ENCODE peak calls at places on chromosomes 7 and 10, in four cellular contexts. One of them, this sample, is unnamed.
A peak's percentile ranks its signal among the peaks of the same experiment; 100 is the strongest.

GRCh38 chr10:73601486-73601921 is 10.4 kb upstream of the USP54 start:
- DNase-seq in K562: no peak
- DNase-seq in SK-N-SH: no peak
- DNase-seq in H1: no peak
- DNase-seq in this sample: no peak

GRCh38 chr10:111875760-111876159 is 307.8 kb downstream of the GPAM start:
- DNase-seq in K562: no peak
- DNase-seq in H1: no peak
- DNase-seq in SK-N-SH: no peak
- DNase-seq in this sample: no peak

GRCh38 chr7:127886248-127886647 is 145.0 kb downstream of the LRRC4 start:
- DNase-seq in K562: peak; percentile 39
- DNase-seq in SK-N-SH: no peak
- DNase-seq in H1: no peak
- DNase-seq in this sample: no peak

GRCh38 chr7:33701927-33702326 is 203.4 kb upstream of the BMPER start:
- DNase-seq in H1: no peak
- DNase-seq in SK-N-SH: no peak
- DNase-seq in K562: no peak
- DNase-seq in this sample: no peak

GRCh38 chr7:48250441-48250951 is 79.2 kb downstream of the ABCA13 start:
- DNase-seq in SK-N-SH: no peak
- DNase-seq in H1: no peak
- DNase-seq in K562: no peak
- DNase-seq in this sample: no peak

GRCh38 chr7:81482600-81483186 is 287.2 kb downstream of the HGF start:
- DNase-seq in H1: no peak
- DNase-seq in SK-N-SH: peak; percentile 35
- DNase-seq in K562: peak; percentile 21
- DNase-seq in this sample: no peak

GRCh38 chr10:96587255-96588059 is 645 bp upstream of the TM9SF3 start:
- DNase-seq in K562: peak; percentile 65
- DNase-seq in SK-N-SH: no peak
- DNase-seq in H1: no peak
- DNase-seq in this sample: no peak

GRCh38 chr7:19397917-19398316 is 252.7 kb upstream of the FERD3L start:
- DNase-seq in H1: no peak
- DNase-seq in K562: no peak
- DNase-seq in SK-N-SH: no peak
- DNase-seq in this sample: no peak

GRCh38 chr10:121942749-121943148 is 14.9 kb upstream of the ATE1 start:
- DNase-seq in H1: no peak
- DNase-seq in SK-N-SH: no peak
- DNase-seq in K562: no peak
- DNase-seq in this sample: no peak

GRCh38 chr10:125166658-125167057 is 6.3 kb upstream of the CTBP2 start:
- DNase-seq in SK-N-SH: no peak
- DNase-seq in K562: no peak
- DNase-seq in H1: no peak
- DNase-seq in this sample: no peak

GRCh38 chr7:38704751-38705150 is 73.6 kb upstream of the AMPH start:
- DNase-seq in K562: no peak
- DNase-seq in SK-N-SH: no peak
- DNase-seq in H1: no peak
- DNase-seq in this sample: no peak

GRCh38 chr7:136303162-136303561 is 326.0 kb upstream of the MTPN start:
- DNase-seq in SK-N-SH: no peak
- DNase-seq in K562: no peak
- DNase-seq in H1: no peak
- DNase-seq in this sample: no peak

GRCh38 chr7:6700793-6701192 is 6.0 kb downstream of the ZNF12 start:
- DNase-seq in SK-N-SH: no peak
- DNase-seq in K562: no peak
- DNase-seq in H1: no peak
- DNase-seq in this sample: no peak

GRCh38 chr10:123858907-123859650 is 32.5 kb downstream of the CPXM2 start:
- DNase-seq in H1: peak; percentile 39
- DNase-seq in SK-N-SH: no peak
- DNase-seq in K562: no peak
- DNase-seq in this sample: no peak

GRCh38 chr10:74787457-74787856 is 38.9 kb upstream of the KAT6B start:
- DNase-seq in SK-N-SH: no peak
- DNase-seq in H1: no peak
- DNase-seq in K562: no peak
- DNase-seq in this sample: no peak

DNA sequence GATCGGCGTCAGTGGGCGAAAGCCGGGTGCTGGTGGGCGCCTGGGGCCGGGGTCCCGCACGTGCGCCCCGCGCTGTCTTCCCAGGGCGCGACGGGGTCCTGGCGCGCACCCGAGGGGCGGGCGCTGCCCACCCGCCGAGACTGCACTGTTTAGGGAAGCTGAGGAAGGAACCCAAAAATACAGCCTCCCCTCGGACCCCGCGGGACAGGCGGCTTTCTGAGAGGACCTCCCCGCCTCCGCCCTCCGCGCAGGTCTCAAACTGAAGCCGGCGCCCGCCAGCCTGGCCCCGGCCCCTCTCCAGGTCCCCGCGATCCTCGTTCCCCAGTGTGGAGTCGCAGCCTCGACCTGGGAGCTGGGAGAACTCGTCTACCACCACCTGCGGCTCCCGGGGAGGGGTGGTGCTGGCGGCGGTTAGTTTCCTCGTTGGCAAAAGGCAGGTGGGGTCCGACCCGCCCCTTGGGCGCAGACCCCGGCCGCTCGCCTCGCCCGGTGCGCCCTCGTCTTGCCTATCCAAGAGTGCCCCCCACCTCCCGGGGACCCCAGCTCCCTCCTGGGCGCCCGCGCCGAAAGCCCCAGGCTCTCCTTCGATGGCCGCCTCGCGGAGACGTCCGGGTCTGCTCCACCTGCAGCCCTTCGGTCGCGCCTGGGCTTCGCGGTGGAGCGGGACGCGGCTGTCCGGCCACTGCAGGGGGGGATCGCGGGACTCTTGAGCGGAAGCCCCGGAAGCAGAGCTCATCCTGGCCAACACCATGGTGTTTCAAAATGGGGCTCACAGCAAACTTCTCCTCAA is 1.1 kb downstream of the EGFR start:
- DNase-seq in SK-N-SH: peak; percentile 75
- DNase-seq in H1: peak; percentile 61
- DNase-seq in K562: no peak
- DNase-seq in this sample: peak; percentile 52
- TF ChIP-seq TEAD4 in SK-N-SH: no peak
- TF ChIP-seq TEAD4 in H1: no peak
- TF ChIP-seq TEAD4 in K562: no peak
- TF ChIP-seq TEAD4 in this sample: no peak

DNA sequence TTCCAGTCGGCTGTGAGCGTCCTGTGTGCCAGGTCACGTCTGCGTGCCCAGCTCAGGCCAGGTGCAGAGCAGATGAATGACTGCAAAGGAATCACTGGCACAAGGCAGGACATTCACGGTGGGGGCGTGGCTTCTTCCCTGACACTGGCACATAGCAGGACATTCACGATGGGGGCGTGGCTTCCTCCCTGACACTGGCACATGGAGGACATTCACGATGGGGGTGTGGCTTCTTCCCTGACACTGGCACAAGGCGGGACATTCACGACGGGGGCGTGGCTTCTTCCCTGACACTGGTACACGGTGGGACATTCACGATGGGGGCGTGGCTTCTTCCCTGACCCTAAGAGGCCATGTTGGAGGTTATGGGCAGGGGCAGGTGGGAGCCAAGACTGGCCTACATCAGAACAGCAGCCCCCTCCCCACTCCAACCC is 64.3 kb downstream of the MYL10 start:
- DNase-seq in K562: no peak
- DNase-seq in SK-N-SH: peak; percentile 72
- DNase-seq in H1: peak; percentile 89
- DNase-seq in this sample: peak; percentile 88
- TF ChIP-seq TEAD4 in K562: no peak
- TF ChIP-seq TEAD4 in SK-N-SH: no peak
- TF ChIP-seq TEAD4 in H1: peak; percentile 21
- TF ChIP-seq TEAD4 in this sample: no peak

DNA sequence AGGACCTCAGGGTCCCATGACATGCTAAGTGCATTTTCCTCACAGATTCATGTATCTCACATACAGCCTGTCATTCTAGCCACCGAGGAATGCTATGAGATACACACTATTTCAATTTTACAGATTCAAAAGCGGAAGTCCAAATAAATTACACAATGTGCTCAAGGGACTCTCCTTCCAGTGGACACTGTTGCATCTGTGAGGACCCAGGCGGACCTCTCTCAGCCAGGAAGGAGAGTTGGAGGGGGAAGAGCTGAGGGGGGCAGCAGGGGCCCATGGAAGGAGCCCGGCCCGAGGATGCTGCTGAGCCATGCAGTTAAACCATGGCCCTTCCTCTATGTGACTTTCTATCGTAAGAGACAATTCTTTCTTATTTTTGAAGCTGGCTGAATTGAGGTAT is 93.6 kb downstream of the VOPP1 start:
- DNase-seq in SK-N-SH: no peak
- DNase-seq in H1: peak; percentile 10
- DNase-seq in K562: no peak
- DNase-seq in this sample: no peak
- TF ChIP-seq TEAD4 in SK-N-SH: no peak
- TF ChIP-seq TEAD4 in H1: no peak
- TF ChIP-seq TEAD4 in K562: no peak
- TF ChIP-seq TEAD4 in this sample: no peak

DNA sequence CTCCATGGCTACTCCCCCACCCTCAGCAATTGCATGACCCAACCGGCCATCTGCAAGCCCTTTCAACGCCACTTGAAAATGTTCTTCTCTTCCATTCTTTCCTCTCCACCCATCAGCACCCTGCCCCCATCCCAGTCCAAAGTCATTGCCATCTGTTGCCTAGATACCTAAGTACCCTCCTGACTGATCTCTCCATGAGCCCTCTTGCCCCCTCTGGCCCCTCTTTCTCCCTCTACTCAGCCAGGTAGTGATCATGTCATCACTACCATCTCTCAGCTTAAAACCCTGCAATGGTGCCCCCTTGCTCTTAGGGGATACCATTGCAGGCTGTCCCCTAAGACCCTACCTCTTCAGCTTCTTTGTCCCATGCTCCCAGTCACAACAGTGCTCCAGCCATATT is 30.5 kb upstream of the BTRC start:
- DNase-seq in K562: no peak
- DNase-seq in H1: no peak
- DNase-seq in SK-N-SH: no peak
- DNase-seq in this sample: peak; percentile 18
- TF ChIP-seq TEAD4 in K562: no peak
- TF ChIP-seq TEAD4 in H1: no peak
- TF ChIP-seq TEAD4 in SK-N-SH: no peak
- TF ChIP-seq TEAD4 in this sample: no peak

DNA sequence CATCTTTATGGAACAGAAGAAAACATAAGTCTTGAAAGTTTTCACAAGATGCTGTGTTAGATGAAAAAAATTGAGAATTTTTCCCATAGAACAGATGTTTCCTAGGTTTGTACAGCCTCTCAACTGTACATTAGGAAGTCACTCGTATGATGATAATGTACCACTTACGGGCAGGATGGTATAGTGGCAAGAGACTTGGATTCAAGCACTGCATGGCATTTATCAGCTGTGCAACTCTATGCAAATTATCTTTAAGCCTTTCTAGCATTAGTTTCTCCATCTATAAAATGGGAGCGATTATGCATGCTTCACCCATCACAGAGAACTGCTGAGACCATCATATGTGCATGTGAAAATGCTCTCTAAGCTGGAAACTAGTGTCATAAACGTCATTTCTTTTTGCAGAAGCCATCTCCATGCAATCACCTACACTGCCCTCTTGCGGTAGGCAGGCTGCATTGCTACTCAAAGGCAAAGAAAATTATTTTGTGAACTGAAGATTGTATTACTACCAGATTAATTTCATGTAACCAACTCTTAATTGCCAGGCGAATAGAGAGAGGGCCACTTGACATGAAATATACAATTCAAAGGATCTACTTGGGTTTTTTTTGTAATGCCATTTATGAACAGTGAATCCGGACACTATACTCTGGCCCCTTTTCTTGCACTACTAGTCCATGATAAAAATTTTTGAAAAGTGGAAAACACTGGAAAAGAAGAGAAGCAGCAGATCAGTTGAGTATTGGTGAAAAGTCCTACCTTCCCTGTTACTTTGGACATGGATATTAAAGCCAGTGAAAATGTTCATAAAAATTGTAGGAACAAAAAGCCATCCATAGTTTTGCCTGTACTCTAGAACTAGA is 102.3 kb downstream of the JAZF1 start:
- DNase-seq in K562: peak; percentile 56
- DNase-seq in H1: no peak
- DNase-seq in SK-N-SH: peak; percentile 52
- DNase-seq in this sample: peak; percentile 33
- TF ChIP-seq TEAD4 in K562: no peak
- TF ChIP-seq TEAD4 in H1: no peak
- TF ChIP-seq TEAD4 in SK-N-SH: no peak
- TF ChIP-seq TEAD4 in this sample: no peak